ENCODE peak calls at places on chromosomes 3 and 15, in four cellular contexts. One of them, this sample, is unnamed.

GRCh38 chr3:49006591-49007067 is 562 bp upstream of the WDR6 start:
- DNase-seq in HepG2: no peak
- DNase-seq in A549: no peak
- DNase-seq in K562: peak; percentile 21
- DNase-seq in this sample: no peak

GRCh38 chr3:190497809-190498208 is 16.1 kb upstream of the IL1RAP start:
- DNase-seq in K562: no peak
- DNase-seq in HepG2: no peak
- DNase-seq in A549: no peak
- DNase-seq in this sample: no peak

GRCh38 chr15:77024273-77025065 is 29.5 kb downstream of the PSTPIP1 start:
- DNase-seq in A549: peak; percentile 53
- DNase-seq in HepG2: peak; percentile 21
- DNase-seq in K562: peak; percentile 87
- DNase-seq in this sample: peak; percentile 86

GRCh38 chr3:30604566-30604965 is 1.8 kb upstream of the TGFBR2 start:
- DNase-seq in A549: no peak
- DNase-seq in K562: no peak
- DNase-seq in HepG2: no peak
- DNase-seq in this sample: no peak

GRCh38 chr15:61528590-61528929 is 299.5 kb upstream of the RORA start:
- DNase-seq in A549: no peak
- DNase-seq in HepG2: no peak
- DNase-seq in K562: no peak
- DNase-seq in this sample: no peak

GRCh38 chr15:93018574-93018973 is 70.4 kb downstream of the RGMA start:
- DNase-seq in K562: no peak
- DNase-seq in HepG2: no peak
- DNase-seq in A549: peak; percentile 71
- DNase-seq in this sample: no peak

GRCh38 chr3:189655617-189656016 is 24.4 kb downstream of the TP63 start:
- DNase-seq in HepG2: no peak
- DNase-seq in A549: no peak
- DNase-seq in K562: no peak
- DNase-seq in this sample: no peak

GRCh38 chr15:39455502-39455991 is 125.3 kb upstream of the THBS1 start:
- DNase-seq in HepG2: peak; percentile 97
- DNase-seq in K562: peak; percentile 47
- DNase-seq in A549: peak; percentile 40
- DNase-seq in this sample: no peak

GRCh38 chr3:29942297-29942696 is 661.4 kb downstream of the RBMS3 start:
- DNase-seq in HepG2: no peak
- DNase-seq in K562: no peak
- DNase-seq in A549: no peak
- DNase-seq in this sample: no peak

GRCh38 chr3:133868166-133868565 is 27.5 kb downstream of the RAB6B start:
- DNase-seq in A549: no peak
- DNase-seq in HepG2: no peak
- DNase-seq in K562: no peak
- DNase-seq in this sample: no peak

GRCh38 chr3:150840733-150841515 is 64.3 kb downstream of the MINDY4B start:
- DNase-seq in A549: no peak
- DNase-seq in K562: no peak
- DNase-seq in HepG2: peak; percentile 5
- DNase-seq in this sample: no peak

GRCh38 chr15:59950603-59951388 is 53.3 kb upstream of the FOXB1 start:
- DNase-seq in K562: no peak
- DNase-seq in HepG2: no peak
- DNase-seq in A549: no peak
- DNase-seq in this sample: no peak

GRCh38 chr3:136250862-136251460 is 821 bp downstream of the PCCB start:
- DNase-seq in HepG2: peak; percentile 64
- DNase-seq in A549: peak; percentile 37
- DNase-seq in K562: peak; percentile 71
- DNase-seq in this sample: peak; percentile 20

GRCh38 chr3:155497930-155498647 is 204.6 kb upstream of the STRIT1 start:
- DNase-seq in HepG2: peak; percentile 7
- DNase-seq in A549: peak; percentile 56
- DNase-seq in K562: no peak
- DNase-seq in this sample: no peak

GRCh38 chr3:47588587-47588986 is 9.9 kb upstream of the CSPG5 start:
- DNase-seq in K562: peak; percentile 38
- DNase-seq in HepG2: no peak
- DNase-seq in A549: no peak
- DNase-seq in this sample: no peak

GRCh38 chr15:76460871-76461270 is 124.3 kb downstream of the ISL2 start:
- DNase-seq in K562: no peak
- DNase-seq in HepG2: no peak
- DNase-seq in A549: no peak
- DNase-seq in this sample: no peak

GRCh38 chr15:91852741-91853500 is 587 bp upstream of the SLCO3A1 start:
- DNase-seq in HepG2: peak; percentile 13
- DNase-seq in K562: peak; percentile 88
- DNase-seq in A549: peak; percentile 79
- DNase-seq in this sample: peak; percentile 69

GRCh38 chr3:28053759-28054158 is 187.7 kb upstream of the CMC1 start:
- DNase-seq in A549: peak; percentile 46
- DNase-seq in K562: no peak
- DNase-seq in HepG2: no peak
- DNase-seq in this sample: no peak

GRCh38 chr3:195877136-195877715 is 31.1 kb downstream of the TNK2 start:
- DNase-seq in HepG2: no peak
- DNase-seq in K562: no peak
- DNase-seq in A549: no peak
- DNase-seq in this sample: no peak

GRCh38 chr3:72820405-72820804 is 27.8 kb downstream of the SHQ1 start:
- DNase-seq in A549: no peak
- DNase-seq in HepG2: no peak
- DNase-seq in K562: no peak
- DNase-seq in this sample: no peak

GRCh38 chr3:155704041-155704440 is 40.8 kb downstream of the PLCH1 start:
- DNase-seq in A549: no peak
- DNase-seq in K562: no peak
- DNase-seq in HepG2: no peak
- DNase-seq in this sample: no peak

GRCh38 chr3:24160424-24160823 is 215.3 kb downstream of the NR1D2 start:
- DNase-seq in K562: no peak
- DNase-seq in HepG2: no peak
- DNase-seq in A549: no peak
- DNase-seq in this sample: peak; percentile 48

GRCh38 chr3:142445816-142446254 is 2.0 kb downstream of the XRN1 start:
- DNase-seq in A549: no peak
- DNase-seq in K562: no peak
- DNase-seq in HepG2: peak; percentile 12
- DNase-seq in this sample: no peak
- TF ChIP-seq NR3C1 in A549: no peak
- TF ChIP-seq NR3C1 in K562: no peak
- TF ChIP-seq NR3C1 in HepG2: no peak
- TF ChIP-seq NR3C1 in this sample: no peak

DNA sequence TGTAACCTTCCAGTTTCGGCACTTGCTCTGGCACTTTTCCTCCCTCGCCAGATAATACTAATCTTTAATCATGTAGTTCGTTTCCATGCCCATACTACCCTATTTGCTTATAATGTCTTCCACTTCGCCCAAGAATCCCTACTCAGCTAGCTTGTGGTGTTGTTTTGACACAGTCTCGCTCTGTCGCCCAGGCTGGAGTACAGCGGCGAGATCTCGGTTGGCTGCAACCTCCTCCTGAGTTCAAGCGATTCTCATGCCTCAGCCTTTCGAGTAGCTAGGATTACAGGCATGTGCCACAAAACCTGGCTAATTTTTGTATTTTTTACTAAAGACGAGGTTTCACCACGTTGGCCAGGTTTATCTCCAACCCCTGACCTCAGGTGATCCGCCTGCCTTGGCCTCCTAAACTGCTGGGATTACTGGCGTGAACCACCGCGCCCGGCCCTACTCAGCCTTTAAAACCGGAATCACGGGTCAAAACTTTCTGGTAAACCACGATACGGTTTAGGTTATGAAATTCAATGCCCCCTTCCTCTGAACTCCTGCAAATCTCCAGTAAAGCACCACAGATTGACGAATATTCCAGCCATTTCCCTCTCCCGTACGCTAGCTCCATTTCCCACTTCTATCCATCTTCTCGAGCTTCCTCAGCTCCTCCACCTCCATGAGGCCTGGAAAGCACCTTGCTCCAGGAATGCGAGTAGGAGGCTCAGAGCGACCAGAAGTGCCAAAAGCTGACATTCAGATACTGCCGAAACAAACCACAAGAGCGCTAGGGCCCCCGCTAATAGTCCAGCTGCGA is 869 bp upstream of the RAD51 start:
- DNase-seq in HepG2: peak; percentile 6
- DNase-seq in K562: no peak
- DNase-seq in A549: no peak
- DNase-seq in this sample: no peak
- TF ChIP-seq NR3C1 in HepG2: no peak
- TF ChIP-seq NR3C1 in K562: no peak
- TF ChIP-seq NR3C1 in A549: no peak
- TF ChIP-seq NR3C1 in this sample: no peak

GRCh38 chr15:65887565-65887964 is 18.3 kb downstream of the RAB11A start:
- DNase-seq in K562: no peak
- DNase-seq in HepG2: no peak
- DNase-seq in A549: no peak
- DNase-seq in this sample: no peak
- TF ChIP-seq NR3C1 in K562: no peak
- TF ChIP-seq NR3C1 in HepG2: no peak
- TF ChIP-seq NR3C1 in A549: no peak
- TF ChIP-seq NR3C1 in this sample: no peak

DNA sequence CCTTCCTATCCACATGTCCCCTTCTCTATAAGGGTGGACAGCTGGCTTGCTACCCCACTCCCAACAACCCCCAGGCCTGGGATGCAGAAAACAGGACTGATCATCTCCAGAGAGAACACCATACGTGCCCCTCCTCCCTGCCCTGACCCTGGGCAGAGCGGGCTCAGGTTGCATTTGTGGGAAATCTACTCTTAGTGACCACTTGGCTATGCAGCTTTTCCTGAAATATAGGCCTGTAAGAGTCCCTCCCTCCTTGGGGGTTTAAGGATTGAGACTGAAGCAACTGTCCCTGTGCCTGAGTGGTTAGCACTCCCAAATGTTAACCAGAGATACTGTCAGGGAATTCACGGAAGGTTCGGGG is 11.7 kb downstream of the SH2D7 start:
- DNase-seq in K562: no peak
- DNase-seq in HepG2: no peak
- DNase-seq in A549: no peak
- DNase-seq in this sample: no peak
- TF ChIP-seq NR3C1 in K562: no peak
- TF ChIP-seq NR3C1 in HepG2: no peak
- TF ChIP-seq NR3C1 in A549: no peak
- TF ChIP-seq NR3C1 in this sample: no peak

DNA sequence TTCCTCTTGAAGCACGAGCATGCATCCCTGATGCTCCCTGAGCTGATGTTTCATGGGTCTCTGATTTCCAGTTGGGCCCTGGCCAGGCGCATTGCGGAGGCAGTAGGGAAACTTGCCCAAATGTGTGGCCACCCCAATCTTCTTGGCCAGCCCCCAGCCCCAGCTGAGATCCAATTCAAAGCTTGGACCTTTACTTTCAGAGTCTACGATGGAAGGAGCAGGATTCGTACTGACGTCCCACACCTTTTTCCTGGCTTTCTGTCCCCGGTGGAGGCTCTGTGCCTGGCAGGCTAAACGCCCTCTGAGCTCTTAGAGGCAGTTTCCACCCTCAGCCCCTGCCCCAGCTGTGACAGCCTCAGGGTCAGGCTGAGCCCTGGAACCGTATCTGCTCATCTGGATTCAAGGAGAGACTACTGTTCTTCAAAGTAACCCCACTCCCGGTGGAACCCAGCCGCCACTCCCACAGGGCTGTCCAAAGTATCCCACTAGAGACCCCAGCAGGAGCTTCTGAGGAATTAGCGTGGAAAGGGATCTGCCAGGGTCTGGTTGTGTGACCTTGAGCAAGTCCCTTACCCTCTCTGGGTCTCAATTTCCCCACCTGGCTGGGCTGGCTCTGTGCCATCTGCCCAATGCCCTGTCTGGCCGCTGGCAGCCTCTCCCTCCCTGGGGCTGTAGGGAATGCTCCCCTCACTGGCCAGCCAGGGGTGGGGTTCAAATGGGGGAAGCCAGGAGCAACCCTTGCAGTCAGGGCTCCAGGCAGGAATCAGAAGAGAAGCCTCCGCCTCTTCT is 37.3 kb downstream of the CPN2 start:
- DNase-seq in A549: no peak
- DNase-seq in K562: no peak
- DNase-seq in HepG2: no peak
- DNase-seq in this sample: peak; percentile 47
- TF ChIP-seq NR3C1 in A549: no peak
- TF ChIP-seq NR3C1 in K562: no peak
- TF ChIP-seq NR3C1 in HepG2: no peak
- TF ChIP-seq NR3C1 in this sample: no peak

GRCh38 chr15:100276519-100276918 is 65.3 kb downstream of the ADAMTS17 start:
- DNase-seq in K562: no peak
- DNase-seq in HepG2: no peak
- DNase-seq in A549: no peak
- DNase-seq in this sample: no peak

GRCh38 chr15:100278596-100279380 is 63.0 kb downstream of the ADAMTS17 start:
- DNase-seq in K562: no peak
- DNase-seq in A549: no peak
- DNase-seq in HepG2: no peak
- DNase-seq in this sample: no peak

GRCh38 chr15:100277087-100277855 is 64.5 kb downstream of the ADAMTS17 start:
- DNase-seq in K562: no peak
- DNase-seq in HepG2: no peak
- DNase-seq in A549: no peak
- DNase-seq in this sample: no peak

GRCh38 chr15:100279446-100279845 is 62.3 kb downstream of the ADAMTS17 start:
- DNase-seq in K562: no peak
- DNase-seq in HepG2: no peak
- DNase-seq in A549: no peak
- DNase-seq in this sample: no peak

GRCh38 chr15:100275641-100276040 is 66.1 kb downstream of the ADAMTS17 start:
- DNase-seq in HepG2: no peak
- DNase-seq in A549: no peak
- DNase-seq in K562: no peak
- DNase-seq in this sample: no peak
- TF ChIP-seq NR3C1 in HepG2: no peak
- TF ChIP-seq NR3C1 in A549: no peak
- TF ChIP-seq NR3C1 in K562: no peak
- TF ChIP-seq NR3C1 in this sample: no peak

GRCh38 chr15:25054329-25054728 is 99.5 kb downstream of the SNRPN start:
- DNase-seq in A549: no peak
- DNase-seq in K562: no peak
- DNase-seq in HepG2: no peak
- DNase-seq in this sample: no peak
- TF ChIP-seq NR3C1 in A549: no peak
- TF ChIP-seq NR3C1 in K562: no peak
- TF ChIP-seq NR3C1 in HepG2: no peak
- TF ChIP-seq NR3C1 in this sample: no peak

GRCh38 chr15:84914351-84914750 is 29.9 kb downstream of the SLC28A1 start:
- DNase-seq in K562: no peak
- DNase-seq in A549: no peak
- DNase-seq in HepG2: no peak
- DNase-seq in this sample: no peak

GRCh38 chr15:84919268-84919667 is 34.8 kb downstream of the SLC28A1 start:
- DNase-seq in A549: no peak
- DNase-seq in HepG2: no peak
- DNase-seq in K562: no peak
- DNase-seq in this sample: no peak

GRCh38 chr15:84917452-84917851 is 33.0 kb downstream of the SLC28A1 start:
- DNase-seq in A549: no peak
- DNase-seq in K562: no peak
- DNase-seq in HepG2: no peak
- DNase-seq in this sample: no peak

GRCh38 chr15:84911879-84912660 is 27.6 kb downstream of the SLC28A1 start:
- DNase-seq in HepG2: peak; percentile 89
- DNase-seq in K562: no peak
- DNase-seq in A549: peak; percentile 96
- DNase-seq in this sample: no peak

GRCh38 chr15:84915011-84915958 is 30.8 kb downstream of the SLC28A1 start:
- DNase-seq in A549: peak; percentile 93
- DNase-seq in K562: peak; percentile 74
- DNase-seq in HepG2: peak; percentile 84
- DNase-seq in this sample: no peak
- TF ChIP-seq NR3C1 in A549: no peak
- TF ChIP-seq NR3C1 in K562: no peak
- TF ChIP-seq NR3C1 in HepG2: no peak
- TF ChIP-seq NR3C1 in this sample: no peak

This sample was measured in WTC11.